ENCODE peak calls at places on chromosome 5, in seven cellular contexts. O, P, J, G, C, W and X are unnamed samples.

GRCh38 chr5:60507687-60508086 is 192.3 kb downstream of the DEPDC1B start:
- DNase-seq in O (no peak), P (no peak), J (no peak), G (no peak), C (no peak), W (no peak), X (no peak)

GRCh38 chr5:96655506-96655905 is 6.7 kb upstream of the CAST start:
- DNase-seq in O (peak; percentile 58), P (no peak), J (no peak), G (no peak), C (no peak), W (no peak), X (no peak)

GRCh38 chr5:159422371-159422770 is 92.1 kb upstream of the IL12B start:
- DNase-seq in O (peak; percentile 48), P (no peak), J (no peak), G (no peak), C (no peak), W (no peak), X (no peak)

GRCh38 chr5:75509956-75510355 is 1.5 kb downstream of the CERT1 start:
- DNase-seq in O (peak; percentile 72), P (peak; percentile 64), J (peak; percentile 44), G (no peak), C (no peak), W (no peak), X (no peak)

GRCh38 chr5:58268263-58268662 is 191.6 kb downstream of the PLK2 start:
- DNase-seq in O (no peak), P (no peak), J (peak; percentile 32), G (no peak), C (no peak), W (no peak), X (no peak)

GRCh38 chr5:107424461-107424860 is 246.3 kb downstream of the EFNA5 start:
- DNase-seq in O (peak; percentile 18), P (no peak), J (no peak), G (no peak), C (no peak), W (no peak), X (no peak)

GRCh38 chr5:104754311-104754995 is 1191.9 kb upstream of the NUDT12 start:
- DNase-seq in O (no peak), P (no peak), J (no peak), G (no peak), C (no peak), W (no peak), X (no peak)

GRCh38 chr5:87081511-87082372 is 185.9 kb upstream of the RASA1 start:
- DNase-seq in O (no peak), P (peak; percentile 22), J (peak; percentile 15), G (peak; percentile 14), C (no peak), W (peak; percentile 70), X (no peak)

GRCh38 chr5:107072967-107073366 is 597.8 kb downstream of the EFNA5 start:
- DNase-seq in O (no peak), P (no peak), J (no peak), G (no peak), C (no peak), W (no peak), X (no peak)

GRCh38 chr5:179264053-179264540 is 81.2 kb downstream of the ADAMTS2 start:
- DNase-seq in O (no peak), P (no peak), J (no peak), G (no peak), C (no peak), W (no peak), X (no peak)

GRCh38 chr5:171839112-171839511 is 53.5 kb downstream of the SMIM23 start:
- DNase-seq in O (no peak), P (no peak), J (no peak), G (no peak), C (no peak), W (no peak), X (no peak)

GRCh38 chr5:170597109-170597741 is 93.4 kb downstream of the KCNIP1 start:
- DNase-seq in O (peak; percentile 96), P (no peak), J (peak; percentile 65), G (no peak), C (no peak), W (no peak), X (no peak)

GRCh38 chr5:9604416-9604815 is 25.7 kb downstream of the TAS2R1 start:
- DNase-seq in O (peak; percentile 24), P (no peak), J (no peak), G (no peak), C (no peak), W (no peak), X (no peak)

GRCh38 chr5:159644053-159644452 is 272.2 kb upstream of the ADRA1B start:
- DNase-seq in O (no peak), P (no peak), J (peak; percentile 13), G (no peak), C (no peak), W (no peak), X (no peak)

GRCh38 chr5:127950707-127951356 is 132.7 kb upstream of the SLC12A2 start:
- DNase-seq in O (no peak), P (no peak), J (no peak), G (no peak), C (no peak), W (no peak), X (no peak)

GRCh38 chr5:150987746-150988145 is 32.6 kb upstream of the GPX3 start:
- DNase-seq in O (no peak), P (no peak), J (no peak), G (no peak), C (no peak), W (no peak), X (no peak)

GRCh38 chr5:72184408-72184807 is 77.1 kb downstream of the MAP1B start:
- DNase-seq in O (no peak), P (no peak), J (no peak), G (no peak), C (no peak), W (no peak), X (no peak)

GRCh38 chr5:116044073-116044472 is 11.8 kb downstream of the ARL14EPL start:
- DNase-seq in O (no peak), P (no peak), J (no peak), G (no peak), C (no peak), W (no peak), X (no peak)

GRCh38 chr5:146164382-146164781 is 18.1 kb downstream of the LARS1 start:
- DNase-seq in O (no peak), P (no peak), J (no peak), G (no peak), C (no peak), W (no peak), X (no peak)

GRCh38 chr5:14913141-14913540 is 41.6 kb upstream of the ANKH start:
- DNase-seq in O (no peak), P (no peak), J (no peak), G (no peak), C (no peak), W (no peak), X (no peak)

GRCh38 chr5:21152611-21153010 is 1164.6 kb upstream of the CDH18 start:
- DNase-seq in O (peak; percentile 34), P (no peak), J (no peak), G (no peak), C (no peak), W (no peak), X (no peak)

GRCh38 chr5:52864376-52864775 is 76.7 kb downstream of the ITGA1 start:
- DNase-seq in O (peak; percentile 69), P (no peak), J (no peak), G (no peak), C (no peak), W (no peak), X (no peak)

GRCh38 chr5:139667001-139667729 is 19.0 kb downstream of the CXXC5 start:
- DNase-seq in O (peak; percentile 58), P (no peak), J (no peak), G (no peak), C (no peak), W (no peak), X (no peak)

GRCh38 chr5:98320317-98320716 is 453.1 kb upstream of the RGMB start:
- DNase-seq in O (no peak), P (no peak), J (no peak), G (no peak), C (no peak), W (no peak), X (no peak)

GRCh38 chr5:133944263-133945230 is 23.9 kb downstream of the C5orf15 start:
- DNase-seq in O (peak; percentile 72), P (no peak), J (peak; percentile 81), G (no peak), C (no peak), W (no peak), X (no peak)

GRCh38 chr5:68027519-68027918 is 188.0 kb upstream of the PIK3R1 start:
- DNase-seq in O (peak; percentile 80), P (no peak), J (peak; percentile 17), G (no peak), C (no peak), W (no peak), X (no peak)

GRCh38 chr5:62306494-62307363 is 723 bp downstream of the KIF2A start:
- DNase-seq in O (peak; percentile 74), P (peak; percentile 19), J (peak; percentile 47), G (peak; percentile 57), C (peak; percentile 29), W (no peak), X (no peak)

GRCh38 chr5:76732405-76733048 is 16.6 kb downstream of the F2R start:
- DNase-seq in O (no peak), P (no peak), J (no peak), G (no peak), C (no peak), W (no peak), X (no peak)

GRCh38 chr5:135456238-135457099 is 4.3 kb upstream of the TIFAB start:
- DNase-seq in O (peak; percentile 98), P (peak; percentile 67), J (peak; percentile 93), G (no peak), C (no peak), W (peak; percentile 41), X (no peak)

GRCh38 chr5:1445313-1445894 is at the start of gene SLC6A3:
- DNase-seq in O (no peak), P (no peak), J (no peak), G (peak; percentile 49), C (no peak), W (no peak), X (peak; percentile 44)

GRCh38 chr5:135185461-135186075 is 151.5 kb upstream of the PITX1 start:
- DNase-seq in O (peak; percentile 42), P (no peak), J (no peak), G (no peak), C (no peak), W (no peak), X (no peak)

GRCh38 chr5:133735346-133735745 is 123.0 kb upstream of the FSTL4 start:
- DNase-seq in O (peak; percentile 19), P (no peak), J (peak; percentile 58), G (no peak), C (no peak), W (no peak), X (no peak)

GRCh38 chr5:170737591-170737990 is 45.9 kb upstream of the GABRP start:
- DNase-seq in O (no peak), P (no peak), J (no peak), G (no peak), C (no peak), W (no peak), X (no peak)